ENCODE peak calls at places on chromosomes 4 and X, in eight cellular contexts. One of them, this sample, is unnamed.

GRCh38 chr4:924107-925096 is 7.7 kb downstream of the GAK start:
- DNase-seq in tibial nerve: no peak
- DNase-seq in CD4-positive, alpha-beta T cell: no peak
- DNase-seq in mesothelial cell of epicardium: peak; percentile 22
- DNase-seq in foreskin keratinocyte: peak; percentile 34
- DNase-seq in glutamatergic neuron: peak; percentile 71
- DNase-seq in fibroblast of mammary gland: peak; percentile 59
- DNase-seq in neural progenitor cell: no peak
- DNase-seq in this sample: peak; percentile 59

GRCh38 chr4:84319124-84319523 is 180.0 kb downstream of the NKX6-1 start:
- DNase-seq in tibial nerve: peak; percentile 18
- DNase-seq in CD4-positive, alpha-beta T cell: no peak
- DNase-seq in mesothelial cell of epicardium: no peak
- DNase-seq in foreskin keratinocyte: no peak
- DNase-seq in glutamatergic neuron: no peak
- DNase-seq in fibroblast of mammary gland: peak; percentile 66
- DNase-seq in neural progenitor cell: no peak
- DNase-seq in this sample: peak; percentile 1

GRCh38 chr4:11418610-11419009 is 10.1 kb downstream of the HS3ST1 start:
- DNase-seq in tibial nerve: no peak
- DNase-seq in CD4-positive, alpha-beta T cell: peak; percentile 19
- DNase-seq in mesothelial cell of epicardium: no peak
- DNase-seq in foreskin keratinocyte: no peak
- DNase-seq in glutamatergic neuron: no peak
- DNase-seq in fibroblast of mammary gland: no peak
- DNase-seq in neural progenitor cell: peak; percentile 14
- DNase-seq in this sample: no peak

GRCh38 chr4:1318488-1319213 is 28.4 kb upstream of the UVSSA start:
- DNase-seq in tibial nerve: no peak
- DNase-seq in CD4-positive, alpha-beta T cell: peak; percentile 22
- DNase-seq in mesothelial cell of epicardium: no peak
- DNase-seq in foreskin keratinocyte: no peak
- DNase-seq in glutamatergic neuron: no peak
- DNase-seq in fibroblast of mammary gland: no peak
- DNase-seq in neural progenitor cell: peak; percentile 28
- DNase-seq in this sample: no peak

GRCh38 chrX:129842510-129843208 is 1.0 kb downstream of the ZDHHC9 start:
- DNase-seq in tibial nerve: no peak
- DNase-seq in CD4-positive, alpha-beta T cell: no peak
- DNase-seq in mesothelial cell of epicardium: no peak
- DNase-seq in foreskin keratinocyte: no peak
- DNase-seq in glutamatergic neuron: no peak
- DNase-seq in fibroblast of mammary gland: peak; percentile 80
- DNase-seq in neural progenitor cell: peak; percentile 14
- DNase-seq in this sample: peak; percentile 17

GRCh38 chr4:154741877-154742851 is 1.6 kb upstream of the LRAT start:
- DNase-seq in tibial nerve: no peak
- DNase-seq in CD4-positive, alpha-beta T cell: no peak
- DNase-seq in mesothelial cell of epicardium: no peak
- DNase-seq in foreskin keratinocyte: no peak
- DNase-seq in glutamatergic neuron: peak; percentile 45
- DNase-seq in fibroblast of mammary gland: no peak
- DNase-seq in neural progenitor cell: peak; percentile 89
- DNase-seq in this sample: no peak

GRCh38 chr4:2600878-2601277 is 64.4 kb downstream of the FAM193A start:
- DNase-seq in tibial nerve: no peak
- DNase-seq in CD4-positive, alpha-beta T cell: no peak
- DNase-seq in mesothelial cell of epicardium: no peak
- DNase-seq in foreskin keratinocyte: no peak
- DNase-seq in glutamatergic neuron: no peak
- DNase-seq in fibroblast of mammary gland: no peak
- DNase-seq in neural progenitor cell: no peak
- DNase-seq in this sample: no peak

GRCh38 chr4:137106287-137106686 is 426.0 kb downstream of the PCDH18 start:
- DNase-seq in tibial nerve: no peak
- DNase-seq in CD4-positive, alpha-beta T cell: no peak
- DNase-seq in mesothelial cell of epicardium: no peak
- DNase-seq in foreskin keratinocyte: no peak
- DNase-seq in glutamatergic neuron: no peak
- DNase-seq in fibroblast of mammary gland: no peak
- DNase-seq in neural progenitor cell: no peak
- DNase-seq in this sample: no peak

GRCh38 chr4:19241845-19242244 is 1009.9 kb upstream of the SLIT2 start:
- DNase-seq in tibial nerve: no peak
- DNase-seq in CD4-positive, alpha-beta T cell: no peak
- DNase-seq in mesothelial cell of epicardium: no peak
- DNase-seq in foreskin keratinocyte: no peak
- DNase-seq in glutamatergic neuron: no peak
- DNase-seq in fibroblast of mammary gland: no peak
- DNase-seq in neural progenitor cell: no peak
- DNase-seq in this sample: no peak

GRCh38 chr4:128123036-128123435 is 61.9 kb downstream of the LARP1B start:
- DNase-seq in tibial nerve: no peak
- DNase-seq in CD4-positive, alpha-beta T cell: no peak
- DNase-seq in mesothelial cell of epicardium: no peak
- DNase-seq in foreskin keratinocyte: peak; percentile 18
- DNase-seq in glutamatergic neuron: no peak
- DNase-seq in fibroblast of mammary gland: no peak
- DNase-seq in neural progenitor cell: no peak
- DNase-seq in this sample: peak; percentile 39

GRCh38 chrX:110268875-110269274 is 49.0 kb downstream of the AMMECR1 start:
- DNase-seq in tibial nerve: no peak
- DNase-seq in CD4-positive, alpha-beta T cell: no peak
- DNase-seq in mesothelial cell of epicardium: no peak
- DNase-seq in foreskin keratinocyte: no peak
- DNase-seq in glutamatergic neuron: no peak
- DNase-seq in fibroblast of mammary gland: no peak
- DNase-seq in neural progenitor cell: no peak
- DNase-seq in this sample: no peak

GRCh38 chrX:136577562-136577961 is 45.5 kb downstream of the VGLL1 start:
- DNase-seq in tibial nerve: peak; percentile 12
- DNase-seq in CD4-positive, alpha-beta T cell: peak; percentile 69
- DNase-seq in mesothelial cell of epicardium: peak; percentile 41
- DNase-seq in foreskin keratinocyte: no peak
- DNase-seq in glutamatergic neuron: peak; percentile 60
- DNase-seq in fibroblast of mammary gland: peak; percentile 49
- DNase-seq in neural progenitor cell: peak; percentile 67
- DNase-seq in this sample: peak; percentile 37

GRCh38 chrX:136125106-136125505 is 22.2 kb upstream of the FHL1 start:
- DNase-seq in tibial nerve: no peak
- DNase-seq in CD4-positive, alpha-beta T cell: no peak
- DNase-seq in mesothelial cell of epicardium: no peak
- DNase-seq in foreskin keratinocyte: no peak
- DNase-seq in glutamatergic neuron: no peak
- DNase-seq in fibroblast of mammary gland: no peak
- DNase-seq in neural progenitor cell: no peak
- DNase-seq in this sample: no peak

GRCh38 chr4:20313237-20314030 is 61.7 kb downstream of the SLIT2 start:
- DNase-seq in tibial nerve: no peak
- DNase-seq in CD4-positive, alpha-beta T cell: no peak
- DNase-seq in mesothelial cell of epicardium: peak; percentile 39
- DNase-seq in foreskin keratinocyte: no peak
- DNase-seq in glutamatergic neuron: peak; percentile 79
- DNase-seq in fibroblast of mammary gland: no peak
- DNase-seq in neural progenitor cell: peak; percentile 74
- DNase-seq in this sample: no peak

GRCh38 chrX:10199212-10199611 is 42.4 kb downstream of the CLCN4 start:
- DNase-seq in tibial nerve: peak; percentile 19
- DNase-seq in CD4-positive, alpha-beta T cell: no peak
- DNase-seq in mesothelial cell of epicardium: no peak
- DNase-seq in foreskin keratinocyte: no peak
- DNase-seq in glutamatergic neuron: no peak
- DNase-seq in fibroblast of mammary gland: peak; percentile 21
- DNase-seq in neural progenitor cell: no peak
- DNase-seq in this sample: no peak

GRCh38 chrX:17990542-17990941 is 129.4 kb upstream of the RAI2 start:
- DNase-seq in tibial nerve: no peak
- DNase-seq in CD4-positive, alpha-beta T cell: no peak
- DNase-seq in mesothelial cell of epicardium: no peak
- DNase-seq in foreskin keratinocyte: no peak
- DNase-seq in glutamatergic neuron: no peak
- DNase-seq in fibroblast of mammary gland: no peak
- DNase-seq in neural progenitor cell: no peak
- DNase-seq in this sample: no peak

GRCh38 chrX:50779694-50780093 is 34.3 kb downstream of the SHROOM4 start:
- DNase-seq in tibial nerve: no peak
- DNase-seq in CD4-positive, alpha-beta T cell: no peak
- DNase-seq in mesothelial cell of epicardium: no peak
- DNase-seq in foreskin keratinocyte: no peak
- DNase-seq in glutamatergic neuron: no peak
- DNase-seq in fibroblast of mammary gland: no peak
- DNase-seq in neural progenitor cell: peak; percentile 11
- DNase-seq in this sample: no peak

GRCh38 chr4:81473086-81473396 is 1.3 kb upstream of the RASGEF1B start:
- DNase-seq in tibial nerve: no peak
- DNase-seq in CD4-positive, alpha-beta T cell: no peak
- DNase-seq in mesothelial cell of epicardium: no peak
- DNase-seq in foreskin keratinocyte: no peak
- DNase-seq in glutamatergic neuron: no peak
- DNase-seq in fibroblast of mammary gland: no peak
- DNase-seq in neural progenitor cell: no peak
- DNase-seq in this sample: no peak

GRCh38 chr4:56750231-56750630 is 69.1 kb upstream of the HOPX start:
- DNase-seq in tibial nerve: no peak
- DNase-seq in CD4-positive, alpha-beta T cell: no peak
- DNase-seq in mesothelial cell of epicardium: no peak
- DNase-seq in foreskin keratinocyte: no peak
- DNase-seq in glutamatergic neuron: no peak
- DNase-seq in fibroblast of mammary gland: no peak
- DNase-seq in neural progenitor cell: no peak
- DNase-seq in this sample: no peak

GRCh38 chr4:184824776-184825393 is 883 bp downstream of the ACSL1 start:
- DNase-seq in tibial nerve: no peak
- DNase-seq in CD4-positive, alpha-beta T cell: no peak
- DNase-seq in mesothelial cell of epicardium: no peak
- DNase-seq in foreskin keratinocyte: no peak
- DNase-seq in glutamatergic neuron: peak; percentile 41
- DNase-seq in fibroblast of mammary gland: peak; percentile 11
- DNase-seq in neural progenitor cell: no peak
- DNase-seq in this sample: peak; percentile 22

GRCh38 chrX:28058906-28059305 is 77.7 kb upstream of the DCAF8L1 start:
- DNase-seq in tibial nerve: no peak
- DNase-seq in CD4-positive, alpha-beta T cell: no peak
- DNase-seq in mesothelial cell of epicardium: peak; percentile 43
- DNase-seq in foreskin keratinocyte: peak; percentile 0
- DNase-seq in glutamatergic neuron: no peak
- DNase-seq in fibroblast of mammary gland: no peak
- DNase-seq in neural progenitor cell: no peak
- DNase-seq in this sample: no peak

GRCh38 chr4:2472187-2472586 is 3.3 kb downstream of the RNF4 start:
- DNase-seq in tibial nerve: no peak
- DNase-seq in CD4-positive, alpha-beta T cell: no peak
- DNase-seq in mesothelial cell of epicardium: no peak
- DNase-seq in foreskin keratinocyte: peak; percentile 38
- DNase-seq in glutamatergic neuron: no peak
- DNase-seq in fibroblast of mammary gland: peak; percentile 87
- DNase-seq in neural progenitor cell: no peak
- DNase-seq in this sample: peak; percentile 30

GRCh38 chr4:27048350-27049100 is 187.9 kb downstream of the STIM2 start:
- DNase-seq in tibial nerve: no peak
- DNase-seq in CD4-positive, alpha-beta T cell: no peak
- DNase-seq in mesothelial cell of epicardium: no peak
- DNase-seq in foreskin keratinocyte: no peak
- DNase-seq in glutamatergic neuron: no peak
- DNase-seq in fibroblast of mammary gland: peak; percentile 41
- DNase-seq in neural progenitor cell: peak; percentile 18
- DNase-seq in this sample: peak; percentile 6
- TF ChIP-seq CTCF in tibial nerve: peak; percentile 76
- TF ChIP-seq CTCF in CD4-positive, alpha-beta T cell: peak; percentile 88
- TF ChIP-seq CTCF in mesothelial cell of epicardium: peak; percentile 87
- TF ChIP-seq CTCF in foreskin keratinocyte: peak; percentile 85
- TF ChIP-seq CTCF in glutamatergic neuron: peak; percentile 79
- TF ChIP-seq CTCF in fibroblast of mammary gland: peak; percentile 66
- TF ChIP-seq CTCF in neural progenitor cell: peak; percentile 83
- TF ChIP-seq CTCF in this sample: peak; percentile 53

DNA sequence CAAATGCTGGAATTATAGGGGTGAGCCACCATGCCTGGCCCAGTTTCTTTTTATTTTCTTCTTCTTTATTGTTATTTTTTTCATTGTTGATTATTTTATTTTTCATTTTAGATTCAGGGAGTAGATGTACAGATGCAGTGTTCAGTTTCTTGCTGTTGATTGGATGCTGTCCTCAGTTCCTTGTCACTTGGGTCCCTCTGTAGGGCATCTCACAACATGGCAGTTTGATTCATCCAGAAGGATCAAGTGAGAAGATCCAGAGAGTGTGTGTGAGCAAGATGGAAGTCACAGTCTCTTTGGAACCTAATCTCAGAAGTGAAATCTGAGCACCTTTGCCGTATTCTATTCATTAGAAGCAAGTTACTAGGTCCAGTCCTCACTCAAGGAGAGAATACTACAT is 20.9 kb downstream of the HMGB3 start:
- DNase-seq in tibial nerve: no peak
- DNase-seq in CD4-positive, alpha-beta T cell: no peak
- DNase-seq in mesothelial cell of epicardium: no peak
- DNase-seq in foreskin keratinocyte: no peak
- DNase-seq in glutamatergic neuron: no peak
- DNase-seq in fibroblast of mammary gland: peak; percentile 10
- DNase-seq in neural progenitor cell: peak; percentile 21
- DNase-seq in this sample: no peak
- TF ChIP-seq CTCF in tibial nerve: no peak
- TF ChIP-seq CTCF in CD4-positive, alpha-beta T cell: no peak
- TF ChIP-seq CTCF in mesothelial cell of epicardium: no peak
- TF ChIP-seq CTCF in foreskin keratinocyte: peak; percentile 23
- TF ChIP-seq CTCF in glutamatergic neuron: no peak
- TF ChIP-seq CTCF in fibroblast of mammary gland: no peak
- TF ChIP-seq CTCF in neural progenitor cell: peak; percentile 36
- TF ChIP-seq CTCF in this sample: no peak

DNA sequence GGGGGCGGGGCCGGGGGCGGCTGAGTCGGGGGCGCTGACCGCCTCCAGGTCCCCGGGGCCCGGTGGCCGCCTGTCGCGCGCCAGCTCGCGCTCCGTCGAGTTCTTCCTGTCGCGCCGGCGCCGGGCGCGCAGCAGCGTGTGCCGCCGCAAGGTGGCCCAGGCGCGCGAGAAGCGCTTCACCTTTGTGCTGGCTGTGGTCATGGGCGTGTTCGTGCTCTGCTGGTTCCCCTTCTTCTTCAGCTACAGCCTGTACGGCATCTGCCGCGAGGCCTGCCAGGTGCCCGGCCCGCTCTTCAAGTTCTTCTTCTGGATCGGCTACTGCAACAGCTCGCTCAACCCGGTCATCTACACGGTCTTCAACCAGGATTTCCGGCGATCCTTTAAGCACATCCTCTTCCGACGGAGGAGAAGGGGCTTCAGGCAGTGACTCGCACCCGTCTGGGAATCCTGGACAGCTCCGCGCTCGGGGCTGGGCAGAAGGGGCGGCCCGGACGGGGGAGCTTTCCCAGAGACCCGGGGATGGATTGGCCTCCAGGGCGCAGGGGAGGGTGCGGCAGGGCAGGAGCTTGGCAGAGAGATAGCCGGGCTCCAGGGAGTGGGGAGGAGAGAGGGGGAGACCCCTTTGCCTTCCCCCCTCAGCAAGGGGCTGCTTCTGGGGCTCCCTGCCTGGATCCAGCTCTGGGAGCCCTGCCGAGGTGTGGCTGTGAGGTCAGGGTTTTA is 1.5 kb downstream of the ADRA2C start:
- DNase-seq in tibial nerve: no peak
- DNase-seq in CD4-positive, alpha-beta T cell: no peak
- DNase-seq in mesothelial cell of epicardium: no peak
- DNase-seq in foreskin keratinocyte: no peak
- DNase-seq in glutamatergic neuron: peak; percentile 63
- DNase-seq in fibroblast of mammary gland: no peak
- DNase-seq in neural progenitor cell: peak; percentile 83
- DNase-seq in this sample: peak; percentile 5
- TF ChIP-seq CTCF in tibial nerve: no peak
- TF ChIP-seq CTCF in CD4-positive, alpha-beta T cell: no peak
- TF ChIP-seq CTCF in mesothelial cell of epicardium: peak; percentile 31
- TF ChIP-seq CTCF in foreskin keratinocyte: peak; percentile 11
- TF ChIP-seq CTCF in glutamatergic neuron: peak; percentile 38
- TF ChIP-seq CTCF in fibroblast of mammary gland: no peak
- TF ChIP-seq CTCF in neural progenitor cell: peak; percentile 48
- TF ChIP-seq CTCF in this sample: no peak

GRCh38 chrX:131778269-131779218 is 234.7 kb downstream of the OR13H1 start:
- DNase-seq in tibial nerve: no peak
- DNase-seq in CD4-positive, alpha-beta T cell: no peak
- DNase-seq in mesothelial cell of epicardium: no peak
- DNase-seq in foreskin keratinocyte: no peak
- DNase-seq in glutamatergic neuron: no peak
- DNase-seq in fibroblast of mammary gland: peak; percentile 80
- DNase-seq in neural progenitor cell: no peak
- DNase-seq in this sample: peak; percentile 70
- TF ChIP-seq CTCF in tibial nerve: peak; percentile 76
- TF ChIP-seq CTCF in CD4-positive, alpha-beta T cell: no peak
- TF ChIP-seq CTCF in mesothelial cell of epicardium: no peak
- TF ChIP-seq CTCF in foreskin keratinocyte: no peak
- TF ChIP-seq CTCF in glutamatergic neuron: no peak
- TF ChIP-seq CTCF in fibroblast of mammary gland: peak; percentile 42
- TF ChIP-seq CTCF in neural progenitor cell: no peak
- TF ChIP-seq CTCF in this sample: peak; percentile 45